ENCODE peak calls at places on chromosomes 6 and 20, in seven cellular contexts. One of them, this sample, is unnamed.
A peak's percentile ranks its signal among the peaks of the same experiment; 100 is the strongest.

GRCh38 chr6:165889636-165890403 is 226.8 kb upstream of the PDE10A start:
- DNase-seq in SK-N-SH: peak; percentile 65
- DNase-seq in HCT116: peak; percentile 13
- DNase-seq in GM12878: no peak
- DNase-seq in GM23338: peak; percentile 76
- DNase-seq in A549: no peak
- DNase-seq in HepG2: peak; percentile 35
- DNase-seq in this sample: no peak

GRCh38 chr6:156175971-156176421 is 601.2 kb upstream of the ARID1B start:
- DNase-seq in SK-N-SH: peak; percentile 64
- DNase-seq in HCT116: peak; percentile 38
- DNase-seq in GM12878: no peak
- DNase-seq in GM23338: peak; percentile 82
- DNase-seq in A549: peak; percentile 2
- DNase-seq in HepG2: peak; percentile 8
- DNase-seq in this sample: no peak

GRCh38 chr6:75169689-75170088 is 36.2 kb downstream of the COL12A1 start:
- DNase-seq in SK-N-SH: no peak
- DNase-seq in HCT116: no peak
- DNase-seq in GM12878: no peak
- DNase-seq in GM23338: no peak
- DNase-seq in A549: no peak
- DNase-seq in HepG2: no peak
- DNase-seq in this sample: no peak

GRCh38 chr6:54865091-54865631 is 18.6 kb downstream of the FAM83B start:
- DNase-seq in SK-N-SH: no peak
- DNase-seq in HCT116: no peak
- DNase-seq in GM12878: no peak
- DNase-seq in GM23338: peak; percentile 31
- DNase-seq in A549: no peak
- DNase-seq in HepG2: no peak
- DNase-seq in this sample: no peak

GRCh38 chr6:42411431-42411830 is 40.3 kb downstream of the TRERF1 start:
- DNase-seq in SK-N-SH: no peak
- DNase-seq in HCT116: no peak
- DNase-seq in GM12878: no peak
- DNase-seq in GM23338: no peak
- DNase-seq in A549: no peak
- DNase-seq in HepG2: no peak
- DNase-seq in this sample: no peak

GRCh38 chr6:165340532-165340931 is 31.1 kb upstream of the C6orf118 start:
- DNase-seq in SK-N-SH: no peak
- DNase-seq in HCT116: no peak
- DNase-seq in GM12878: no peak
- DNase-seq in GM23338: no peak
- DNase-seq in A549: no peak
- DNase-seq in HepG2: no peak
- DNase-seq in this sample: no peak

GRCh38 chr6:33007831-33008395 is 1.5 kb downstream of the HLA-DOA start:
- DNase-seq in SK-N-SH: no peak
- DNase-seq in HCT116: no peak
- DNase-seq in GM12878: no peak
- DNase-seq in GM23338: no peak
- DNase-seq in A549: no peak
- DNase-seq in HepG2: no peak
- DNase-seq in this sample: no peak

GRCh38 chr6:131765081-131765852 is 42.6 kb upstream of the ENPP1 start:
- DNase-seq in SK-N-SH: no peak
- DNase-seq in HCT116: no peak
- DNase-seq in GM12878: no peak
- DNase-seq in GM23338: no peak
- DNase-seq in A549: no peak
- DNase-seq in HepG2: peak; percentile 83
- DNase-seq in this sample: no peak

GRCh38 chr6:33692760-33693158 is 18.7 kb downstream of the UQCC2 start:
- DNase-seq in SK-N-SH: no peak
- DNase-seq in HCT116: no peak
- DNase-seq in GM12878: no peak
- DNase-seq in GM23338: no peak
- DNase-seq in A549: no peak
- DNase-seq in HepG2: no peak
- DNase-seq in this sample: peak; percentile 33

GRCh38 chr6:107121266-107121665 is 6.0 kb upstream of the BEND3 start:
- DNase-seq in SK-N-SH: no peak
- DNase-seq in HCT116: no peak
- DNase-seq in GM12878: no peak
- DNase-seq in GM23338: no peak
- DNase-seq in A549: no peak
- DNase-seq in HepG2: no peak
- DNase-seq in this sample: no peak

DNA sequence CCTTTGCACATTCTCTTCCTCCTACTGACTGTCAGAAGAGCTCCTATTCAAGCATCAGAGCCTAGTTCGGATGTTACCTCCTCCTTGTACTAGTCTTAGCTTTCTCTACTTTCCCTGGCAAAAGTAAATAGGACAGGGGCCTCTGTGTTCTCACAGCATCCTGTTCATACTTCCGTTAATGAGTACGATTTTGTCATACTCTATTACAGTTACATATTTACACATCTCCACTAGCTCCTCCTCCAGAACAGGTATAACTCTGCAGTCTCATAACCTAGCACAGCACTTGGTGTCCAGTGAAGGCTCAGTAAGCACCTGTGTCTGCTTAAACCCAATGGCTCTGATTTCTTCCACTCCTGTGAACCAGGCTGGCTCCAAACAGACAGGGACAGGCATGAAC is 7.0 kb downstream of the ELMO2 start:
- DNase-seq in SK-N-SH: no peak
- DNase-seq in HCT116: no peak
- DNase-seq in GM12878: no peak
- DNase-seq in GM23338: no peak
- DNase-seq in A549: no peak
- DNase-seq in HepG2: no peak
- DNase-seq in this sample: peak; percentile 42
- TF ChIP-seq REST in SK-N-SH: no peak
- TF ChIP-seq REST in HCT116: no peak
- TF ChIP-seq REST in GM12878: no peak
- TF ChIP-seq REST in GM23338: no peak
- TF ChIP-seq REST in A549: no peak
- TF ChIP-seq REST in HepG2: no peak
- TF ChIP-seq REST in this sample: no peak

DNA sequence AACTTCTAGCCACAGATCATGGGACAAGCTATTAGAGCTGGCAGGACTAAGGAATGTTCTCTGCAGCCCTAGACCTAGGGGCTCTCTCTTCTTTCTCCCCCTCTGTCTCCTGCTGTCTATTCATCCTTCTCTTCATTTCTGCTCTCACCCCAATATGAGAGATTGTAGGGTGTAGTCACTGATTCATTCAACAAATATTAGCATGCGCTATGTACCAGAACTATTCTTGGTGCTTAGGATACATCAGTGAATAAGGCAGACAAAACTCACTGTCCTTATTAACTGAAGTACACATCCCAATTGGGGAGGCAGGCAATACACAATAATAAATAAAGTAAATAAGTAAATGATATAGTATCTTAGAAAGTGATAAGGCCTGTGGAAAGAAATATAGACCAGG is 14.7 kb upstream of the SIRPB2 start:
- DNase-seq in SK-N-SH: no peak
- DNase-seq in HCT116: no peak
- DNase-seq in GM12878: no peak
- DNase-seq in GM23338: no peak
- DNase-seq in A549: no peak
- DNase-seq in HepG2: no peak
- DNase-seq in this sample: no peak
- TF ChIP-seq REST in SK-N-SH: no peak
- TF ChIP-seq REST in HCT116: no peak
- TF ChIP-seq REST in GM12878: no peak
- TF ChIP-seq REST in GM23338: no peak
- TF ChIP-seq REST in A549: no peak
- TF ChIP-seq REST in HepG2: no peak
- TF ChIP-seq REST in this sample: no peak

GRCh38 chr20:47248448-47248966 is 108.0 kb downstream of the ZMYND8 start:
- DNase-seq in SK-N-SH: no peak
- DNase-seq in HCT116: no peak
- DNase-seq in GM12878: no peak
- DNase-seq in GM23338: no peak
- DNase-seq in A549: no peak
- DNase-seq in HepG2: no peak
- DNase-seq in this sample: no peak

GRCh38 chr20:47249913-47250312 is 106.6 kb downstream of the ZMYND8 start:
- DNase-seq in SK-N-SH: no peak
- DNase-seq in HCT116: no peak
- DNase-seq in GM12878: no peak
- DNase-seq in GM23338: no peak
- DNase-seq in A549: no peak
- DNase-seq in HepG2: peak; percentile 51
- DNase-seq in this sample: no peak

GRCh38 chr20:47250360-47250759 is 106.1 kb downstream of the ZMYND8 start:
- DNase-seq in SK-N-SH: no peak
- DNase-seq in HCT116: no peak
- DNase-seq in GM12878: no peak
- DNase-seq in GM23338: no peak
- DNase-seq in A549: no peak
- DNase-seq in HepG2: peak; percentile 49
- DNase-seq in this sample: no peak

GRCh38 chr20:47246061-47246460 is 110.4 kb downstream of the ZMYND8 start:
- DNase-seq in SK-N-SH: no peak
- DNase-seq in HCT116: no peak
- DNase-seq in GM12878: no peak
- DNase-seq in GM23338: no peak
- DNase-seq in A549: no peak
- DNase-seq in HepG2: no peak
- DNase-seq in this sample: no peak

DNA sequence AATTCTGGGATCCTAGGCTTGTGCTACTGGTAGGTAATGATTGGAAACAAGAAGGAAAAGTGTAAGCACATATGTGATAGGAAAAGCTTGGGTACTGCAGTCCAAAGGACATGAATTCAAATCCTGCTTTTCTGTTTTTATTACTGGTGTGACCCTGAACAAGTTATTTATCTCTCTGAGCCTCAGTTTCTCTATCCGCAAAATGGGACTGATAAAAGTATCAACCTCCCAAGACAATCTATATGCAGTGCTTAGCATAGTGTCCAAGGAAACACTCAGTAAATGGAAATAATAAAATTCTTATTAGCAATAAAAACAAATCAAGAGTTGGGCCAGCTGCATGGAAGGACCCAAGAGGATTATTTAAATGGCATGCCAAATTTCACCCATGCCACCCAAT is 108.5 kb downstream of the ZMYND8 start:
- DNase-seq in SK-N-SH: no peak
- DNase-seq in HCT116: no peak
- DNase-seq in GM12878: no peak
- DNase-seq in GM23338: no peak
- DNase-seq in A549: no peak
- DNase-seq in HepG2: no peak
- DNase-seq in this sample: no peak
- TF ChIP-seq REST in SK-N-SH: no peak
- TF ChIP-seq REST in HCT116: no peak
- TF ChIP-seq REST in GM12878: no peak
- TF ChIP-seq REST in GM23338: no peak
- TF ChIP-seq REST in A549: no peak
- TF ChIP-seq REST in HepG2: no peak
- TF ChIP-seq REST in this sample: no peak

GRCh38 chr20:36051318-36052116 is 83.1 kb downstream of the CNBD2 start:
- DNase-seq in SK-N-SH: no peak
- DNase-seq in HCT116: no peak
- DNase-seq in GM12878: no peak
- DNase-seq in GM23338: peak; percentile 42
- DNase-seq in A549: no peak
- DNase-seq in HepG2: no peak
- DNase-seq in this sample: no peak
- TF ChIP-seq REST in SK-N-SH: no peak
- TF ChIP-seq REST in HCT116: no peak
- TF ChIP-seq REST in GM12878: no peak
- TF ChIP-seq REST in GM23338: no peak
- TF ChIP-seq REST in A549: no peak
- TF ChIP-seq REST in HepG2: no peak
- TF ChIP-seq REST in this sample: no peak